ENCODE peak calls at places on chromosomes 6 and 20, in ten cellular contexts. H, U, W, M, Z, T, D, S, O and R are unnamed samples.

GRCh38 chr20:46670585-46671584 is 18.4 kb downstream of the TP53RK start:
- DNase-seq in H (no peak), U (no peak), W (no peak), M (no peak), Z (no peak), T (no peak), D (no peak), S (no peak), O (peak), R (no peak)

GRCh38 chr6:111952326-111952725 is 79.1 kb upstream of the FYN start:
- DNase-seq in H (no peak), U (no peak), W (no peak), M (no peak), Z (peak), T (no peak), D (no peak), S (no peak), O (no peak), R (no peak)

GRCh38 chr6:144007779-144008500 is at the start of gene PLAGL1:
- DNase-seq in H (peak), U (no peak), W (no peak), M (peak), Z (peak), T (no peak), D (peak), S (peak), O (peak), R (no peak)

GRCh38 chr6:30441171-30441570 is 48.1 kb upstream of the HLA-E start:
- DNase-seq in H (peak), U (no peak), W (no peak), M (no peak), Z (no peak), T (no peak), D (no peak), S (no peak), O (no peak), R (no peak)

GRCh38 chr6:83601119-83601518 is 88.8 kb downstream of the PRSS35 start:
- DNase-seq in H (no peak), U (no peak), W (no peak), M (no peak), Z (no peak), T (no peak), D (no peak), S (no peak), O (no peak), R (no peak)

GRCh38 chr6:6686748-6687601 is 98.5 kb downstream of the LY86 start:
- DNase-seq in H (peak), U (peak), W (peak), M (peak), Z (peak), T (no peak), D (peak), S (no peak), O (peak), R (peak)

GRCh38 chr20:24987244-24987643 is 5.3 kb downstream of the APMAP start:
- DNase-seq in H (peak), U (no peak), W (no peak), M (no peak), Z (peak), T (no peak), D (no peak), S (no peak), O (no peak), R (no peak)

GRCh38 chr6:24484657-24485318 is 4.6 kb downstream of the GPLD1 start:
- DNase-seq in H (no peak), U (no peak), W (no peak), M (no peak), Z (peak), T (no peak), D (no peak), S (no peak), O (no peak), R (no peak)

GRCh38 chr6:41182069-41183034 is 18.6 kb downstream of the TREML2 start:
- DNase-seq in H (peak), U (no peak), W (no peak), M (peak), Z (peak), T (peak), D (peak), S (peak), O (peak), R (peak)

GRCh38 chr20:326645-327031 is 1.3 kb downstream of the SOX12 start:
- DNase-seq in H (no peak), U (no peak), W (no peak), M (no peak), Z (no peak), T (peak), D (no peak), S (no peak), O (peak), R (no peak)

GRCh38 chr6:100271625-100272024 is 193.1 kb downstream of the SIM1 start:
- DNase-seq in H (no peak), U (no peak), W (no peak), M (no peak), Z (no peak), T (no peak), D (no peak), S (no peak), O (no peak), R (no peak)

GRCh38 chr20:52552181-52552872 is 360.7 kb upstream of the ZFP64 start:
- DNase-seq in H (no peak), U (peak), W (no peak), M (no peak), Z (peak), T (no peak), D (peak), S (no peak), O (no peak), R (no peak)

GRCh38 chr6:79249136-79249535 is 14.7 kb upstream of the HMGN3 start:
- DNase-seq in H (no peak), U (no peak), W (no peak), M (no peak), Z (no peak), T (no peak), D (no peak), S (no peak), O (no peak), R (no peak)

GRCh38 chr6:154410619-154411044 is 54.0 kb upstream of the IPCEF1 start:
- DNase-seq in H (peak), U (peak), W (no peak), M (peak), Z (peak), T (no peak), D (peak), S (no peak), O (peak), R (peak)

GRCh38 chr6:127114214-127114613 is 4.3 kb upstream of the RSPO3 start:
- DNase-seq in H (no peak), U (no peak), W (no peak), M (no peak), Z (no peak), T (no peak), D (no peak), S (no peak), O (no peak), R (no peak)

GRCh38 chr6:170113141-170113540 is 177.7 kb downstream of the DLL1 start:
- DNase-seq in H (no peak), U (no peak), W (no peak), M (no peak), Z (no peak), T (no peak), D (no peak), S (no peak), O (no peak), R (no peak)

GRCh38 chr20:62711703-62712101 is 3.1 kb downstream of the NTSR1 start:
- DNase-seq in H (no peak), U (no peak), W (no peak), M (no peak), Z (no peak), T (no peak), D (no peak), S (no peak), O (peak), R (no peak)

GRCh38 chr6:33164665-33165373 is 27.4 kb downstream of the COL11A2 start:
- DNase-seq in H (no peak), U (no peak), W (no peak), M (no peak), Z (no peak), T (no peak), D (no peak), S (no peak), O (no peak), R (no peak)

GRCh38 chr6:1015819-1016218 is 296.1 kb upstream of the FOXQ1 start:
- DNase-seq in H (no peak), U (no peak), W (no peak), M (no peak), Z (no peak), T (no peak), D (no peak), S (no peak), O (peak), R (no peak)

GRCh38 chr6:135185483-135185882 is 4.4 kb downstream of the MYB start:
- DNase-seq in H (no peak), U (no peak), W (no peak), M (no peak), Z (no peak), T (no peak), D (no peak), S (no peak), O (no peak), R (no peak)

GRCh38 chr6:107820571-107821261 is 3.4 kb downstream of the SCML4 start:
- DNase-seq in H (peak), U (no peak), W (no peak), M (no peak), Z (no peak), T (no peak), D (peak), S (peak), O (peak), R (no peak)

GRCh38 chr6:84492246-84493135 is 265.0 kb upstream of the CEP162 start:
- DNase-seq in H (no peak), U (no peak), W (no peak), M (no peak), Z (peak), T (no peak), D (no peak), S (no peak), O (no peak), R (no peak)

GRCh38 chr20:59207742-59208357 is 44.2 kb downstream of the ZNF831 start:
- DNase-seq in H (peak), U (no peak), W (peak), M (no peak), Z (peak), T (peak), D (no peak), S (peak), O (peak), R (peak)

GRCh38 chr6:9766240-9766915 is 648.5 kb downstream of the TFAP2A start:
- DNase-seq in H (no peak), U (peak), W (no peak), M (peak), Z (peak), T (no peak), D (peak), S (no peak), O (no peak), R (peak)

GRCh38 chr20:50788045-50788867 is 6.6 kb upstream of the BCAS4 start:
- DNase-seq in H (no peak), U (no peak), W (no peak), M (peak), Z (peak), T (no peak), D (peak), S (no peak), O (peak), R (peak)